ENCODE peak calls at places on chromosome 20, in six cellular contexts. One of them, this sample, is unnamed.
A peak's percentile ranks its signal among the peaks of the same experiment; 100 is the strongest.

GRCh38 chr20:24050119-24050518 is 61.5 kb upstream of the GGTLC1 start:
- DNase-seq in stomach: no peak
- DNase-seq in GM13976: no peak
- DNase-seq in HEK293T: no peak
- DNase-seq in AG09319: no peak
- DNase-seq in stimulated activated naive CD4-positive, alpha-beta T cell: no peak
- DNase-seq in this sample: no peak

GRCh38 chr20:9909167-9909566 is 70.3 kb upstream of the PAK5 start:
- DNase-seq in stomach: no peak
- DNase-seq in GM13976: no peak
- DNase-seq in HEK293T: no peak
- DNase-seq in AG09319: no peak
- DNase-seq in stimulated activated naive CD4-positive, alpha-beta T cell: no peak
- DNase-seq in this sample: no peak

GRCh38 chr20:63434599-63435378 is 37.7 kb downstream of the KCNQ2 start:
- DNase-seq in stomach: peak; percentile 45
- DNase-seq in GM13976: peak; percentile 92
- DNase-seq in HEK293T: peak; percentile 86
- DNase-seq in AG09319: peak; percentile 10
- DNase-seq in stimulated activated naive CD4-positive, alpha-beta T cell: peak; percentile 78
- DNase-seq in this sample: peak; percentile 30

GRCh38 chr20:4256886-4257285 is 241.5 kb upstream of the RNF24 start:
- DNase-seq in stomach: no peak
- DNase-seq in GM13976: no peak
- DNase-seq in HEK293T: no peak
- DNase-seq in AG09319: no peak
- DNase-seq in stimulated activated naive CD4-positive, alpha-beta T cell: no peak
- DNase-seq in this sample: peak; percentile 4

GRCh38 chr20:11329271-11329670 is 588.4 kb upstream of the BTBD3 start:
- DNase-seq in stomach: no peak
- DNase-seq in GM13976: no peak
- DNase-seq in HEK293T: no peak
- DNase-seq in AG09319: no peak
- DNase-seq in stimulated activated naive CD4-positive, alpha-beta T cell: no peak
- DNase-seq in this sample: no peak

GRCh38 chr20:53914861-53915458 is 155.4 kb downstream of the BCAS1 start:
- DNase-seq in stomach: no peak
- DNase-seq in GM13976: no peak
- DNase-seq in HEK293T: no peak
- DNase-seq in AG09319: no peak
- DNase-seq in stimulated activated naive CD4-positive, alpha-beta T cell: no peak
- DNase-seq in this sample: no peak

GRCh38 chr20:48041078-48041780 is 255.9 kb upstream of the SULF2 start:
- DNase-seq in stomach: no peak
- DNase-seq in GM13976: no peak
- DNase-seq in HEK293T: no peak
- DNase-seq in AG09319: no peak
- DNase-seq in stimulated activated naive CD4-positive, alpha-beta T cell: no peak
- DNase-seq in this sample: no peak

GRCh38 chr20:31705598-31706597 is 16.8 kb downstream of the BCL2L1 start:
- DNase-seq in stomach: no peak
- DNase-seq in GM13976: no peak
- DNase-seq in HEK293T: no peak
- DNase-seq in AG09319: no peak
- DNase-seq in stimulated activated naive CD4-positive, alpha-beta T cell: no peak
- DNase-seq in this sample: no peak

GRCh38 chr20:872855-873520 is 39.5 kb downstream of the FAM110A start:
- DNase-seq in stomach: no peak
- DNase-seq in GM13976: no peak
- DNase-seq in HEK293T: no peak
- DNase-seq in AG09319: no peak
- DNase-seq in stimulated activated naive CD4-positive, alpha-beta T cell: no peak
- DNase-seq in this sample: no peak

GRCh38 chr20:31788578-31788977 is 30.6 kb upstream of the MYLK2 start:
- DNase-seq in stomach: no peak
- DNase-seq in GM13976: no peak
- DNase-seq in HEK293T: no peak
- DNase-seq in AG09319: no peak
- DNase-seq in stimulated activated naive CD4-positive, alpha-beta T cell: no peak
- DNase-seq in this sample: peak; percentile 56

GRCh38 chr20:58706150-58706892 is 13.7 kb downstream of the NPEPL1 start:
- DNase-seq in stomach: no peak
- DNase-seq in GM13976: no peak
- DNase-seq in HEK293T: no peak
- DNase-seq in AG09319: no peak
- DNase-seq in stimulated activated naive CD4-positive, alpha-beta T cell: no peak
- DNase-seq in this sample: no peak

GRCh38 chr20:53959849-53960585 is 110.4 kb downstream of the BCAS1 start:
- DNase-seq in stomach: no peak
- DNase-seq in GM13976: no peak
- DNase-seq in HEK293T: no peak
- DNase-seq in AG09319: no peak
- DNase-seq in stimulated activated naive CD4-positive, alpha-beta T cell: no peak
- DNase-seq in this sample: no peak

GRCh38 chr20:8996817-8997512 is 71.9 kb upstream of the PLCB4 start:
- DNase-seq in stomach: no peak
- DNase-seq in GM13976: no peak
- DNase-seq in HEK293T: no peak
- DNase-seq in AG09319: no peak
- DNase-seq in stimulated activated naive CD4-positive, alpha-beta T cell: no peak
- DNase-seq in this sample: no peak

GRCh38 chr20:20364747-20365558 is 3.0 kb upstream of the INSM1 start:
- DNase-seq in stomach: no peak
- DNase-seq in GM13976: no peak
- DNase-seq in HEK293T: no peak
- DNase-seq in AG09319: no peak
- DNase-seq in stimulated activated naive CD4-positive, alpha-beta T cell: no peak
- DNase-seq in this sample: no peak

GRCh38 chr20:1941226-1941625 is 46.0 kb downstream of the SIRPA start:
- DNase-seq in stomach: no peak
- DNase-seq in GM13976: no peak
- DNase-seq in HEK293T: no peak
- DNase-seq in AG09319: no peak
- DNase-seq in stimulated activated naive CD4-positive, alpha-beta T cell: no peak
- DNase-seq in this sample: no peak

GRCh38 chr20:10586296-10586695 is 87.5 kb downstream of the JAG1 start:
- DNase-seq in stomach: no peak
- DNase-seq in GM13976: no peak
- DNase-seq in HEK293T: no peak
- DNase-seq in AG09319: no peak
- DNase-seq in stimulated activated naive CD4-positive, alpha-beta T cell: no peak
- DNase-seq in this sample: no peak

GRCh38 chr20:37233471-37234253 is 28.0 kb downstream of the GHRH start:
- DNase-seq in stomach: no peak
- DNase-seq in GM13976: no peak
- DNase-seq in HEK293T: no peak
- DNase-seq in AG09319: no peak
- DNase-seq in stimulated activated naive CD4-positive, alpha-beta T cell: no peak
- DNase-seq in this sample: no peak

GRCh38 chr20:50913976-50914375 is 17.3 kb downstream of the ADNP start:
- DNase-seq in stomach: no peak
- DNase-seq in GM13976: no peak
- DNase-seq in HEK293T: no peak
- DNase-seq in AG09319: no peak
- DNase-seq in stimulated activated naive CD4-positive, alpha-beta T cell: no peak
- DNase-seq in this sample: peak; percentile 70

GRCh38 chr20:57392512-57393271 is 1.5 kb downstream of the RBM38 start:
- DNase-seq in stomach: peak; percentile 60
- DNase-seq in GM13976: peak; percentile 58
- DNase-seq in HEK293T: no peak
- DNase-seq in AG09319: no peak
- DNase-seq in stimulated activated naive CD4-positive, alpha-beta T cell: peak; percentile 91
- DNase-seq in this sample: no peak

GRCh38 chr20:19849341-19850189 is 91.5 kb downstream of the RIN2 start:
- DNase-seq in stomach: no peak
- DNase-seq in GM13976: no peak
- DNase-seq in HEK293T: no peak
- DNase-seq in AG09319: no peak
- DNase-seq in stimulated activated naive CD4-positive, alpha-beta T cell: no peak
- DNase-seq in this sample: peak; percentile 7

GRCh38 chr20:34525709-34526416 is 9.6 kb downstream of the DYNLRB1 start:
- DNase-seq in stomach: peak; percentile 83
- DNase-seq in GM13976: no peak
- DNase-seq in HEK293T: no peak
- DNase-seq in AG09319: peak; percentile 98
- DNase-seq in stimulated activated naive CD4-positive, alpha-beta T cell: no peak
- DNase-seq in this sample: peak; percentile 100

GRCh38 chr20:44805991-44806729 is 4.2 kb downstream of the RIMS4 start:
- DNase-seq in stomach: no peak
- DNase-seq in GM13976: no peak
- DNase-seq in HEK293T: peak; percentile 32
- DNase-seq in AG09319: peak; percentile 93
- DNase-seq in stimulated activated naive CD4-positive, alpha-beta T cell: no peak
- DNase-seq in this sample: peak; percentile 20

GRCh38 chr20:33071198-33071597 is 8.2 kb upstream of the BPIFB4 start:
- DNase-seq in stomach: no peak
- DNase-seq in GM13976: no peak
- DNase-seq in HEK293T: no peak
- DNase-seq in AG09319: no peak
- DNase-seq in stimulated activated naive CD4-positive, alpha-beta T cell: no peak
- DNase-seq in this sample: no peak

GRCh38 chr20:33460711-33461110 is 17.1 kb upstream of the SNTA1 start:
- DNase-seq in stomach: no peak
- DNase-seq in GM13976: no peak
- DNase-seq in HEK293T: no peak
- DNase-seq in AG09319: no peak
- DNase-seq in stimulated activated naive CD4-positive, alpha-beta T cell: no peak
- DNase-seq in this sample: no peak

GRCh38 chr20:32207211-32207625 is 325 bp downstream of the PLAGL2 start:
- DNase-seq in stomach: no peak
- DNase-seq in GM13976: no peak
- DNase-seq in HEK293T: peak; percentile 18
- DNase-seq in AG09319: no peak
- DNase-seq in stimulated activated naive CD4-positive, alpha-beta T cell: no peak
- DNase-seq in this sample: no peak

GRCh38 chr20:63095718-63096654 is 89.2 kb upstream of the BHLHE23 start:
- DNase-seq in stomach: peak; percentile 46
- DNase-seq in GM13976: no peak
- DNase-seq in HEK293T: no peak
- DNase-seq in AG09319: no peak
- DNase-seq in stimulated activated naive CD4-positive, alpha-beta T cell: no peak
- DNase-seq in this sample: no peak

GRCh38 chr20:63081351-63081750 is 74.6 kb upstream of the BHLHE23 start:
- DNase-seq in stomach: no peak
- DNase-seq in GM13976: no peak
- DNase-seq in HEK293T: no peak
- DNase-seq in AG09319: no peak
- DNase-seq in stimulated activated naive CD4-positive, alpha-beta T cell: no peak
- DNase-seq in this sample: no peak

GRCh38 chr20:51551186-51551585 is 8.7 kb upstream of the NFATC2 start:
- DNase-seq in stomach: no peak
- DNase-seq in GM13976: no peak
- DNase-seq in HEK293T: no peak
- DNase-seq in AG09319: no peak
- DNase-seq in stimulated activated naive CD4-positive, alpha-beta T cell: no peak
- DNase-seq in this sample: no peak